ENCODE peak calls at places on chromosome 10, in seven cellular contexts. M, W, Z, T, L, V and G are unnamed samples.

GRCh38 chr10:10677479-10677878 is 340.2 kb upstream of the CELF2 start:
- DNase-seq in M (peak), W (peak), Z (peak), T (peak), L (peak), V (no peak), G (no peak)

GRCh38 chr10:117684673-117685211 is 142.2 kb downstream of the EMX2 start:
- DNase-seq in M (no peak), W (peak), Z (no peak), T (peak), L (peak), V (no peak), G (no peak)

GRCh38 chr10:102261196-102261595 is 15.9 kb downstream of the GBF1 start:
- DNase-seq in M (no peak), W (no peak), Z (no peak), T (no peak), L (no peak), V (no peak), G (no peak)

GRCh38 chr10:105952153-105952552 is 1212.4 kb downstream of the SORCS1 start:
- DNase-seq in M (no peak), W (peak), Z (peak), T (peak), L (no peak), V (no peak), G (no peak)

GRCh38 chr10:117134084-117135025 is 3.7 kb downstream of the VAX1 start:
- DNase-seq in M (no peak), W (no peak), Z (no peak), T (peak), L (no peak), V (no peak), G (no peak)

GRCh38 chr10:30028006-30028441 is 31.4 kb downstream of the JCAD start:
- DNase-seq in M (no peak), W (peak), Z (no peak), T (no peak), L (no peak), V (peak), G (peak)

GRCh38 chr10:43228783-43229207 is 38.1 kb downstream of the RASGEF1A start:
- DNase-seq in M (peak), W (peak), Z (no peak), T (no peak), L (no peak), V (no peak), G (peak)

GRCh38 chr10:132783165-132783736 is 2.7 kb downstream of the NKX6-2 start:
- DNase-seq in M (no peak), W (no peak), Z (no peak), T (no peak), L (no peak), V (no peak), G (no peak)

GRCh38 chr10:109996766-109997171 is 11.0 kb upstream of the ADD3 start:
- DNase-seq in M (no peak), W (no peak), Z (no peak), T (no peak), L (no peak), V (no peak), G (no peak)

GRCh38 chr10:87935290-87936141 is 72.1 kb downstream of the PTEN start:
- DNase-seq in M (no peak), W (no peak), Z (no peak), T (no peak), L (no peak), V (no peak), G (no peak)

GRCh38 chr10:88095291-88095721 is 231.9 kb downstream of the PTEN start:
- DNase-seq in M (no peak), W (no peak), Z (peak), T (no peak), L (no peak), V (no peak), G (no peak)

DNA sequence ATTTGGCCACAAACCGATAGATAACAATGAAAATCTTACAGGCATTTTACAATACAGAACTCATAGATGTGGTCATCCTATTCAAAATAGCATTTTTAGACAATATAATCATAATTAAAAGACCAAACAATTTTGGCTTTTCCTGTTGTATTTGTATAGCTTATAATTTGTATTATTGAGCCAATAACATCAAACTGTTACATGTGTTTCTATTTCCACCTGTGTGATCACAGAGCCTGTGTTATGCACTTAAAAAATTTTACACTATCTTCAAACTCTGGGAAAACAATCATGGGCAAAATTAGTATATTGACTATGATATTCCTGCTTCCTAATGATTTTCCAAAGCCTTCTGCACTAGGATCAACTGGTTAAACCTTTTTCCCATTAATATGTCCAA is 1.9 kb downstream of the RHOBTB1 start:
- DNase-seq in M (no peak), W (no peak), Z (no peak), T (no peak), L (no peak), V (no peak), G (no peak)
- H3K4me3 ChIP-seq in M (no peak), W (peak), Z (peak), T (no peak), L (peak), V (no peak), G (peak)

GRCh38 chr10:64036306-64036930 is 515.2 kb downstream of the REEP3 start:
- DNase-seq in M (no peak), W (no peak), Z (no peak), T (peak), L (no peak), V (no peak), G (no peak)
- H3K4me3 ChIP-seq in M (no peak), W (no peak), Z (no peak), T (no peak), L (no peak), V (no peak), G (peak)

DNA sequence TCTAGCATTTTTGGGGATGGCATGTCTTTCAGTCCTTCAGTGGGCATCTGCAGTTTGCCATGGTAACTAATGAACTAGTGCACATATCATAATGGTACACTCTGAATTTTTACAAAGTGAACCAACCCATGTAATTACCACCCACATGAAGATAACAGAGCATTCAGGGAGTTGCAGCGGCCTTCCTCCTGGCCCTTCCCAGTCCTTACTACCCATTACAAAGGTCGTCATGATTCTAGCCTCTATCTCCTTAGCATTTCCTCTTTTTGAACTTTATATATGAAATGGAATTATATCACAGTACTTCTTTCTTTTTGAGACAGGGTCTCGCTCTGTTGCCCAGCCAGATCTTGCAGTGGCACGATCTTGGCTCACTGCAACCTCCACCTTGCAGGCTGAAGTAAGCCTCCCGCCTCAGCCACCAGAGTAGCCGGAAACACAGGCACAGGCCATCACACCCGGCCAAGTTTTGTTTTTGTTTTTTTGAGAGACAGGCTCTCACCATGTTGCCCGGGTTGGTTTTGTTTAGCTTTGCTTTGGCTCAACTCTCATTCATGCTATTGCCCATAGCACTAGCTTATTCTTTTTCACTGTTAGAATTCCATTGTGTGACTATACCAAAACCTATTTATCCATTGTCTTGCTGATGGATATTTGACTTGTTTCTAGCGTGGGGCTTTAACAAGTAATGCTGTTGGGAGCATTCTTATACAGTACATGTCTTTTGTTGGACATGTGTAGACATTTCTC is 79.2 kb downstream of the APBB1IP start:
- DNase-seq in M (no peak), W (no peak), Z (no peak), T (no peak), L (no peak), V (no peak), G (no peak)
- H3K4me3 ChIP-seq in M (no peak), W (no peak), Z (no peak), T (no peak), L (no peak), V (no peak), G (no peak)

DNA sequence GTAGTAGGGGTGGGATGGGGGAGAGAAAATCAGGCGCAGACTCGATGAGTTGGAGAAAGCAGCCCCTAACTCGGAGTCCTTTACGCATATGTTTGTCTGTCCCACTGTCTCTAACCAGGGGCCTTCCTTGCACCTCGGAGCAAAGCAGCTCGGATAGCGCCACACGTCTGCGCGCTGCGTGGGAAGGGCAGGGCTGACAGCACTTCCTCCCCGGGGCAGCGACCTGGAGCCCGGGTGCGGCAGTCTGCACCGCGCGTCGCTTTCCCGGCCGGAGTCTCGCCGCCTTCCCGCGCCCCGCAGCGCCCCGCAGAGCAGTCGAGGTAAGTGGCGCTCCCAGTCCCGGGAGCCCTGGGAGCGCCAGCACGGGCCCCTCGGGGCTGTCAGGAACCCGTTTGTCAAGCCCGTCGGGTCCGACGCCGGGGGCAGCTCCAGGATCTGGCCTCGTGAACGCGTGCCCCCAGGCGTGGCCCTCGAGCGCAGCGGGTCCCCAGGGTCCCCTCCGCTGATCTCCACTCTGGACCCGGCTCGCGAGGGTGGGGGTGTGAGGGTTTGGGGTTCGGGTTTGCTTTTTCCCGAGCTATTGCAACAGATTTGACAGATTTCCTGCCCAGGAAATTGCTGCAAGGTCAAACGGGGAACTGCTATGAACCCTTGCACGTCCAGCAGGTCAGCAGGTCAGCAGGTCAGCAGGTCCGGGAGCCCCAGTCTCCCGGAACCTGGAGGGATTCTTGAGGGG is 561 bp downstream of the APBB1IP start:
- DNase-seq in M (peak), W (peak), Z (no peak), T (peak), L (no peak), V (peak), G (peak)
- H3K4me3 ChIP-seq in M (peak), W (peak), Z (peak), T (peak), L (peak), V (peak), G (no peak)

DNA sequence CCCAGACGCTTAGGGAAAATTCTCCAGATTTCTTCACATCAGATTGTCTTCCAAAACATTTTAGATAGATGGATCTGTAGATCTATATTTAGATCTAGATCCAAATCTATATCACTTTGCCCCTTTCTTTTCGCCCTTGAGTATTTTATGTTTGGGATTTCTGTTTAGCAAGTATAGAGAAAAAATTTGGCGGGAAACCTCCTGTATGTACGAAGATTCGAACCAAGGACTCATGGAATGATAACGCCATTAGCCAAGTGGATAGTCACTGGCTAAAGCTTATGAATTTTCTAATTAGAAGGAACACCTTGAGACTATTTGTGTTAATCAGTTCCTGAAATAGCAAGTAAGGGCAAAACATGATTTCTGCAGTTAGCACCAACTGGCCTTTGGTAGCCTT is 1.2 kb downstream of the THNSL1 start:
- DNase-seq in M (no peak), W (no peak), Z (no peak), T (no peak), L (no peak), V (no peak), G (no peak)
- H3K4me3 ChIP-seq in M (peak), W (peak), Z (no peak), T (peak), L (peak), V (peak), G (no peak)

GRCh38 chr10:19815478-19816419 is 483 bp upstream of the PLXDC2 start:
- DNase-seq in M (peak), W (peak), Z (peak), T (peak), L (peak), V (no peak), G (peak)
- H3K4me3 ChIP-seq in M (peak), W (peak), Z (peak), T (peak), L (peak), V (no peak), G (peak)

GRCh38 chr10:61164458-61165160 is 220.6 kb upstream of the RHOBTB1 start:
- DNase-seq in M (peak), W (peak), Z (no peak), T (no peak), L (peak), V (no peak), G (no peak)

GRCh38 chr10:61159253-61159652 is 215.3 kb upstream of the RHOBTB1 start:
- DNase-seq in M (no peak), W (no peak), Z (peak), T (no peak), L (no peak), V (no peak), G (no peak)

GRCh38 chr10:61163403-61163802 is 219.4 kb upstream of the RHOBTB1 start:
- DNase-seq in M (no peak), W (no peak), Z (no peak), T (no peak), L (no peak), V (no peak), G (no peak)

GRCh38 chr10:61157182-61157581 is 213.2 kb upstream of the RHOBTB1 start:
- DNase-seq in M (no peak), W (no peak), Z (no peak), T (no peak), L (no peak), V (no peak), G (no peak)

GRCh38 chr10:61160253-61160652 is 216.3 kb upstream of the RHOBTB1 start:
- DNase-seq in M (no peak), W (no peak), Z (no peak), T (no peak), L (no peak), V (no peak), G (no peak)
- H3K4me3 ChIP-seq in M (no peak), W (no peak), Z (no peak), T (no peak), L (no peak), V (no peak), G (no peak)

GRCh38 chr10:73653195-73653594 is 2.6 kb downstream of the SYNPO2L start:
- DNase-seq in M (no peak), W (no peak), Z (no peak), T (no peak), L (no peak), V (no peak), G (no peak)
- H3K4me3 ChIP-seq in M (no peak), W (no peak), Z (no peak), T (no peak), L (no peak), V (no peak), G (no peak)